ENCODE peak calls at places on chromosome 9, in seven cellular contexts. W, M, Z, R, H, O and P are unnamed samples.

GRCh38 chr9:77841739-77842386 is 189.7 kb downstream of the GNAQ start:
- DNase-seq in W (no peak), M (no peak), Z (no peak), R (no peak), H (no peak), O (no peak), P (no peak)

GRCh38 chr9:31615964-31616363 is 768.5 kb upstream of the ACO1 start:
- DNase-seq in W (no peak), M (no peak), Z (no peak), R (no peak), H (no peak), O (no peak), P (no peak)

GRCh38 chr9:79660615-79661014 is 88.8 kb downstream of the TLE4 start:
- DNase-seq in W (no peak), M (no peak), Z (no peak), R (no peak), H (no peak), O (no peak), P (no peak)

GRCh38 chr9:129006328-129007034 is 21.6 kb downstream of the SH3GLB2 start:
- DNase-seq in W (peak), M (peak), Z (peak), R (peak), H (peak), O (peak), P (peak)

GRCh38 chr9:80383347-80383746 is 811.6 kb downstream of the TLE4 start:
- DNase-seq in W (no peak), M (no peak), Z (no peak), R (no peak), H (no peak), O (no peak), P (no peak)

GRCh38 chr9:123127512-123128075 is 94.1 kb downstream of the GPR21 start:
- DNase-seq in W (no peak), M (no peak), Z (no peak), R (no peak), H (no peak), O (no peak), P (no peak)

GRCh38 chr9:95509851-95510529 is 6.8 kb downstream of the PTCH1 start:
- DNase-seq in W (no peak), M (no peak), Z (no peak), R (no peak), H (no peak), O (no peak), P (no peak)

GRCh38 chr9:3875371-3876132 is 349.8 kb upstream of the RFX3 start:
- DNase-seq in W (peak), M (no peak), Z (no peak), R (peak), H (no peak), O (no peak), P (no peak)

GRCh38 chr9:93958121-93958874 is 3.1 kb upstream of the BARX1 start:
- DNase-seq in W (no peak), M (no peak), Z (no peak), R (no peak), H (peak), O (peak), P (peak)

GRCh38 chr9:88653926-88654325 is 118.9 kb downstream of the NXNL2 start:
- DNase-seq in W (peak), M (no peak), Z (no peak), R (peak), H (no peak), O (no peak), P (no peak)

GRCh38 chr9:63817622-63818518 is 1467.1 kb downstream of the FOXD4L5 start:
- DNase-seq in W (peak), M (peak), Z (no peak), R (peak), H (peak), O (peak), P (peak)

GRCh38 chr9:136683755-136684154 is 3.5 kb downstream of the AGPAT2 start:
- DNase-seq in W (no peak), M (no peak), Z (no peak), R (no peak), H (no peak), O (no peak), P (no peak)

GRCh38 chr9:136685216-136685615 is 2.0 kb downstream of the AGPAT2 start:
- DNase-seq in W (no peak), M (no peak), Z (no peak), R (no peak), H (no peak), O (peak), P (no peak)

GRCh38 chr9:136684799-136685198 is 2.5 kb downstream of the AGPAT2 start:
- DNase-seq in W (no peak), M (no peak), Z (no peak), R (no peak), H (no peak), O (peak), P (no peak)

GRCh38 chr9:136683173-136683745 is 4.0 kb downstream of the AGPAT2 start:
- DNase-seq in W (no peak), M (no peak), Z (no peak), R (no peak), H (no peak), O (peak), P (no peak)

DNA sequence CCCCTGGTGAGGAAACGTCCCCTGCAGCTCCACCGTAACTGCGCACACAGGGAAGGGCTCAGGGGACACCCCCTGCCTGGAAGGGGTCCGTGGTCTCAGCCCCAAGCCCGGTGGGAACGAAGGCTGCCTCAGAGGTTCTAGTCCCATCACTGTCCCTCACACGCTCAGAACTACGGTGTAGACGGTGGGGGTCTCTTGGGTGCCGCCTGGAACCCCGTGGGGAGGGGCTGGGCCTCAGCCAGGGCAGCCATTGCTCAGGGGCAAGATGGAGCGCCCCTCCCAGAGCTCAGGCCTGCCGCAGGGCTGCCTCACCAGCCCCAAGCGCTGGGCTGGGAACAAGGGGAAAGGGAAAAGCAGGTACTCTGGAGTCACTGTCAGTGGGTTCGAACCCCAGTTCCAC is 2.9 kb downstream of the AGPAT2 start:
- DNase-seq in W (no peak), M (no peak), Z (no peak), R (no peak), H (no peak), O (no peak), P (no peak)
- H3K27ac ChIP-seq in W (no peak), M (no peak), Z (no peak), R (no peak), H (no peak), O (no peak), P (no peak)

DNA sequence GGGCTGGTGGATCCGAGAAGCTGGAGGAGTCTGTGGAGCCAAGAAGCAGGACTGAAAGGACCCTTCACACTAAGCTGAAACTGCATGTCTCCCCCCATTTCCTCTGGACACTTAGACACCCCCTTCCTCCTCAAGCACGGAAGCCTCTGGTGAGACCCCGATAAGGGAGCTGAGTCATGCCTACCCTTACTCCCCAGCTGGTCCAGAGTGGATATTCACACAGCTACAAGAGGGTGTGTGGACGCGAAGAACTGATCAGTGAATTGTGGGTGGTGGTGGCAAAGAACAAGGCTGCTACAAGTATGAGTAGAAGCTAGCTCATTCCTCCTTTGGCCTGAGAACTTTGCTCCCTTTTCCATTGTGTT is 4.3 kb downstream of the TLN1 start:
- DNase-seq in W (no peak), M (no peak), Z (no peak), R (no peak), H (no peak), O (no peak), P (no peak)
- H2AK5ac ChIP-seq in W (peak), M (peak), Z (peak), R (peak), H (peak), O (peak), P (peak)

GRCh38 chr9:98599566-98599965 is 109.2 kb downstream of the GABBR2 start:
- DNase-seq in W (no peak), M (no peak), Z (no peak), R (no peak), H (no peak), O (no peak), P (no peak)
- H2BK120ac ChIP-seq in W (no peak), M (no peak), Z (no peak), R (peak), H (no peak), O (no peak), P (no peak)

GRCh38 chr9:136326061-136326776 is 1.1 kb upstream of the GPSM1 start:
- DNase-seq in W (peak), M (no peak), Z (no peak), R (peak), H (peak), O (peak), P (peak)
- H3K27ac ChIP-seq in W (peak), M (peak), Z (no peak), R (peak), H (no peak), O (no peak), P (peak)

GRCh38 chr9:121858788-121859187 is 207.4 kb downstream of the DAB2IP start:
- DNase-seq in W (no peak), M (no peak), Z (no peak), R (no peak), H (no peak), O (peak), P (peak)

GRCh38 chr9:121855476-121855875 is 204.0 kb downstream of the DAB2IP start:
- DNase-seq in W (no peak), M (no peak), Z (no peak), R (no peak), H (no peak), O (no peak), P (no peak)

GRCh38 chr9:121859646-121860045 is 208.2 kb downstream of the DAB2IP start:
- DNase-seq in W (no peak), M (no peak), Z (no peak), R (no peak), H (no peak), O (peak), P (no peak)

GRCh38 chr9:121860213-121860612 is 208.8 kb downstream of the DAB2IP start:
- DNase-seq in W (no peak), M (no peak), Z (no peak), R (no peak), H (no peak), O (peak), P (peak)

GRCh38 chr9:121857941-121858340 is 206.5 kb downstream of the DAB2IP start:
- DNase-seq in W (no peak), M (no peak), Z (no peak), R (no peak), H (no peak), O (peak), P (no peak)
- H2AK5ac ChIP-seq in W (no peak), M (no peak), Z (no peak), R (no peak), H (no peak), O (no peak), P (no peak)

GRCh38 chr9:132234501-132235045 is 72.7 kb downstream of the NTNG2 start:
- DNase-seq in W (no peak), M (no peak), Z (no peak), R (no peak), H (peak), O (no peak), P (no peak)

GRCh38 chr9:132236662-132237311 is 74.9 kb downstream of the NTNG2 start:
- DNase-seq in W (no peak), M (no peak), Z (no peak), R (no peak), H (no peak), O (no peak), P (no peak)

GRCh38 chr9:132233138-132233537 is 71.3 kb downstream of the NTNG2 start:
- DNase-seq in W (no peak), M (no peak), Z (no peak), R (no peak), H (no peak), O (no peak), P (no peak)

GRCh38 chr9:132235894-132236661 is 74.2 kb downstream of the NTNG2 start:
- DNase-seq in W (peak), M (peak), Z (peak), R (peak), H (peak), O (peak), P (peak)

DNA sequence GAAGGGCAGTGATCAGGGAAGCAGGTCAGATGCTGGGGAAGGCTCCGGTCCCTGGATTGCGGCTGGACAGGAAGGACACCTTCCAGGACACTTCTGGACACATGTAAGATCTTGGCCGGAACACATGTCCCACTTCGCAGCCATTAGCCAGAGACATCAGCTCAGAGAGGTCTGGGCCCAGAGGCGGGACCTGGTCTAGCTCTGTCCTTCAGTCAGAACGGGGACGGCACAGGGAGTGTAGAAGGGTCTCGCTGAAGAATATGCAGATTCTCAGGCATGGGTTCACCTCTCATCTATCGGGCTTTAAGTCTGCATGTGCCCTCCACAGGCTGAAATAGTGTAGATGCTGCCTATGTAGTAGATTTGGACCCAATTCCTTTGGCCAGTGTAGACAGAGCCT is 73.3 kb downstream of the NTNG2 start:
- DNase-seq in W (no peak), M (no peak), Z (no peak), R (no peak), H (no peak), O (no peak), P (no peak)
- H2BK120ac ChIP-seq in W (no peak), M (no peak), Z (no peak), R (no peak), H (no peak), O (no peak), P (no peak)

GRCh38 chr9:115161431-115161830 is 43.5 kb upstream of the TNC start:
- DNase-seq in W (no peak), M (no peak), Z (no peak), R (no peak), H (no peak), O (no peak), P (no peak)

GRCh38 chr9:115154969-115155534 is 37.1 kb upstream of the TNC start:
- DNase-seq in W (no peak), M (no peak), Z (no peak), R (no peak), H (no peak), O (no peak), P (no peak)

GRCh38 chr9:115158666-115159481 is 40.9 kb upstream of the TNC start:
- DNase-seq in W (peak), M (no peak), Z (no peak), R (peak), H (no peak), O (no peak), P (no peak)

GRCh38 chr9:115152281-115152680 is 34.3 kb upstream of the TNC start:
- DNase-seq in W (no peak), M (no peak), Z (no peak), R (no peak), H (no peak), O (no peak), P (no peak)

GRCh38 chr9:115157245-115157674 is 39.3 kb upstream of the TNC start:
- DNase-seq in W (peak), M (no peak), Z (no peak), R (peak), H (no peak), O (no peak), P (peak)
- H3K27ac ChIP-seq in W (peak), M (no peak), Z (peak), R (peak), H (no peak), O (no peak), P (no peak)

GRCh38 chr9:111190352-111190751 is 139.7 kb downstream of the OR2K2 start:
- DNase-seq in W (no peak), M (no peak), Z (no peak), R (peak), H (no peak), O (no peak), P (peak)

GRCh38 chr9:111186021-111186420 is 144.0 kb downstream of the OR2K2 start:
- DNase-seq in W (no peak), M (no peak), Z (no peak), R (no peak), H (no peak), O (no peak), P (no peak)

DNA sequence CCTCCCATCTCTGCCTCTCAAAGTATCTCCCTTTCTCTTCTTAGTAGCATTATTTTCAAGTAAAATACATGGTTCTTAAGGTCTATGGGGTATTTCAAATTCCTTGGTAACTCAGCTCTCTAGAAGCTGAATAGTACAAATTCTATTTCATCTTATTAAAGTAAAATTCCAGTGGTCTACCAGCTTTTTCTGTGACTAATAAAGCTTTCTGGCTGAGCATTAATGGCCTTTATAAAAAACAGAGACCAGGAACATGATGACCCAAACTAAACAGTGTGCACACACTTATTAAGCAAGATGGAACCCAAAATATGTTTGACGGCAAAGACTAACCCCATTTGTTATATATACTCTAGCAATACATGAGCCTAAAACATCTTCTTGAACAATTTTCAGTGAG is 142.6 kb downstream of the OR2K2 start:
- DNase-seq in W (no peak), M (no peak), Z (no peak), R (no peak), H (no peak), O (no peak), P (no peak)
- H2AK5ac ChIP-seq in W (no peak), M (no peak), Z (no peak), R (no peak), H (no peak), O (no peak), P (no peak)

DNA sequence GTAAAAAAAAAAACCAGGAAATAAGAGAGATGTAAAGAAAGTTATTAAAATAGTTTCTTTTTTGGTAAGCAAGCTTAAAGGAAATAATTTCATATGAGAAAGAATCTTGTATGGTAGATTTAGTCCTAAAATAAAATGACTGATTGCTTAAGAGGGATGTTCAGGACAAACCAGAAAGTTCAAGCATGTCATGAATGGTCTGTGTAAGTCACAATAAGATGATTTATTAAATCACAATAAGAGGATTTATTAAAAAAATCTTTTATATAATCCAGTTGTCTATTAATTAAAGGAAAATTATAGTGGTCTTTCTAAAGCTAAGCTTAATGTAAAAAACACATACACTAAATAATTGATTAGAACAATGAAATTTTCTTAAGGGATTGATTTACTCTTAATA is 91.8 kb upstream of the OR13F1 start:
- DNase-seq in W (no peak), M (peak), Z (no peak), R (no peak), H (no peak), O (no peak), P (peak)
- H2BK120ac ChIP-seq in W (no peak), M (no peak), Z (no peak), R (no peak), H (no peak), O (no peak), P (no peak)

DNA sequence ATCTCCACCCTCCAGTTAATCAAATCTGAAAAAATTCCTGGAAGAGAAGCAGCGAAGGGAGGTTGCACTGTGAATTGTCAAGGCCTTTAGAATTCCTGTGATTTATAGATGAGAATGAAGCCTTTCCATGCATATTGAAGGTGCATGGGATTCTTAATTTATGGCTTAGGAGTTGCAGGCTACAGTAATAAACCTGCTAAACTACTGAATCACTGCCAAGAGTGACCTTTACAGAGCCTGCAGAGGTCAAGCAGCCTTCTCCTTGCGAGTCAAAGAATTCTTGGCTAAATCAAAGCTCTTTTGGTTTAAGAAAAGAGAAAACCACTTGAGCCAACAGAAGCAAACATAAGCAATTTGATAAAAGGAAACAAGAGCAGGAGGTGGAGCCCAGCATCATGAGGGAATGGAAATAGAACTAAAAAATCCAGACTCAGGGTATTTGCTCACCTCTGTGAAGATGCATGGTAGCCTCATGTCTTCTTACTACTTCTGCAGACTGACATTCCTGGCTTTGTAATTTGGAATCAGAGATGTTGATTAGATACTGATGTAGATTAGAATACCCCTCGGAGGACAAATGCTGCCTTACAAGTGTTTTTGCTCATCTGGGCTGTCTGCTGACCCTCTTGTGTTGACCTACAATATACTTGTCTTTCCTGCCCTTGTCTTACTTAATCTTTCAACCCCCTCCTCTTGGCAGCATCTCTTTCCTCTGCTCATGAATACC is 90.3 kb upstream of the IFNK start:
- DNase-seq in W (no peak), M (no peak), Z (no peak), R (no peak), H (no peak), O (no peak), P (peak)
- H3K27ac ChIP-seq in W (no peak), M (no peak), Z (peak), R (no peak), H (no peak), O (no peak), P (no peak)